ENCODE peak calls at places on chromosomes 16 and 17, in nine cellular contexts. One of them, this sample, is unnamed. For H3K36me3, the result is how much of the 10 kb centered on the place peaks cover.

GRCh38 chr16:1430214-1430758 is 592 bp upstream of the PERCC1 start:
- DNase-seq in IMR-90: no peak
- DNase-seq in mammary epithelial cell: no peak
- DNase-seq in fibroblast of lung: no peak
- DNase-seq in Karpas-422: no peak
- DNase-seq in mesendoderm: no peak
- DNase-seq in mesenchymal stem cell: no peak
- DNase-seq in neural progenitor cell: no peak
- DNase-seq in HCT116: no peak
- DNase-seq in this sample: no peak

GRCh38 chr17:35170968-35171771 is 23.0 kb downstream of the SLC35G3 start:
- DNase-seq in IMR-90: peak
- DNase-seq in mammary epithelial cell: peak
- DNase-seq in fibroblast of lung: no peak
- DNase-seq in Karpas-422: no peak
- DNase-seq in mesendoderm: no peak
- DNase-seq in mesenchymal stem cell: peak
- DNase-seq in neural progenitor cell: no peak
- DNase-seq in HCT116: no peak
- DNase-seq in this sample: peak

GRCh38 chr17:56821847-56822534 is 11.7 kb downstream of the C17orf67 start:
- DNase-seq in IMR-90: no peak
- DNase-seq in mammary epithelial cell: no peak
- DNase-seq in fibroblast of lung: no peak
- DNase-seq in Karpas-422: peak
- DNase-seq in mesendoderm: no peak
- DNase-seq in mesenchymal stem cell: no peak
- DNase-seq in neural progenitor cell: no peak
- DNase-seq in HCT116: no peak
- DNase-seq in this sample: no peak

GRCh38 chr16:51994597-51994996 is 552.3 kb downstream of the TOX3 start:
- DNase-seq in IMR-90: no peak
- DNase-seq in mammary epithelial cell: peak
- DNase-seq in fibroblast of lung: peak
- DNase-seq in Karpas-422: no peak
- DNase-seq in mesendoderm: no peak
- DNase-seq in mesenchymal stem cell: no peak
- DNase-seq in neural progenitor cell: no peak
- DNase-seq in HCT116: no peak
- DNase-seq in this sample: peak

GRCh38 chr17:40561871-40562611 is 3.2 kb downstream of the CCR7 start:
- DNase-seq in IMR-90: no peak
- DNase-seq in mammary epithelial cell: no peak
- DNase-seq in fibroblast of lung: no peak
- DNase-seq in Karpas-422: peak
- DNase-seq in mesendoderm: no peak
- DNase-seq in mesenchymal stem cell: no peak
- DNase-seq in neural progenitor cell: no peak
- DNase-seq in HCT116: no peak
- DNase-seq in this sample: no peak

GRCh38 chr17:20116683-20117309 is 107.6 kb downstream of the SPECC1 start:
- DNase-seq in IMR-90: peak
- DNase-seq in mammary epithelial cell: peak
- DNase-seq in fibroblast of lung: peak
- DNase-seq in Karpas-422: peak
- DNase-seq in mesendoderm: peak
- DNase-seq in mesenchymal stem cell: peak
- DNase-seq in neural progenitor cell: peak
- DNase-seq in HCT116: peak
- DNase-seq in this sample: peak

GRCh38 chr17:31480904-31481782 is 89.7 kb downstream of the RAB11FIP4 start:
- DNase-seq in IMR-90: no peak
- DNase-seq in mammary epithelial cell: no peak
- DNase-seq in fibroblast of lung: no peak
- DNase-seq in Karpas-422: no peak
- DNase-seq in mesendoderm: no peak
- DNase-seq in mesenchymal stem cell: no peak
- DNase-seq in neural progenitor cell: no peak
- DNase-seq in HCT116: no peak
- DNase-seq in this sample: no peak

GRCh38 chr17:77128895-77129567 is 11.7 kb upstream of the SEC14L1 start:
- DNase-seq in IMR-90: no peak
- DNase-seq in mammary epithelial cell: no peak
- DNase-seq in fibroblast of lung: no peak
- DNase-seq in Karpas-422: no peak
- DNase-seq in mesendoderm: no peak
- DNase-seq in mesenchymal stem cell: no peak
- DNase-seq in neural progenitor cell: no peak
- DNase-seq in HCT116: no peak
- DNase-seq in this sample: no peak

GRCh38 chr17:56832446-56832845 is 1.3 kb downstream of the C17orf67 start:
- DNase-seq in IMR-90: no peak
- DNase-seq in mammary epithelial cell: no peak
- DNase-seq in fibroblast of lung: no peak
- DNase-seq in Karpas-422: no peak
- DNase-seq in mesendoderm: peak
- DNase-seq in mesenchymal stem cell: peak
- DNase-seq in neural progenitor cell: no peak
- DNase-seq in HCT116: no peak
- DNase-seq in this sample: peak

GRCh38 chr17:73356561-73357170 is 44.9 kb upstream of the CDC42EP4 start:
- DNase-seq in IMR-90: no peak
- DNase-seq in mammary epithelial cell: no peak
- DNase-seq in fibroblast of lung: no peak
- DNase-seq in Karpas-422: no peak
- DNase-seq in mesendoderm: no peak
- DNase-seq in mesenchymal stem cell: no peak
- DNase-seq in neural progenitor cell: no peak
- DNase-seq in HCT116: no peak
- DNase-seq in this sample: no peak

GRCh38 chr17:73359255-73359816 is 47.5 kb upstream of the CDC42EP4 start:
- DNase-seq in IMR-90: no peak
- DNase-seq in mammary epithelial cell: no peak
- DNase-seq in fibroblast of lung: no peak
- DNase-seq in Karpas-422: no peak
- DNase-seq in mesendoderm: no peak
- DNase-seq in mesenchymal stem cell: no peak
- DNase-seq in neural progenitor cell: no peak
- DNase-seq in HCT116: no peak
- DNase-seq in this sample: no peak

GRCh38 chr17:73358668-73359067 is 46.9 kb upstream of the CDC42EP4 start:
- DNase-seq in IMR-90: no peak
- DNase-seq in mammary epithelial cell: no peak
- DNase-seq in fibroblast of lung: no peak
- DNase-seq in Karpas-422: no peak
- DNase-seq in mesendoderm: no peak
- DNase-seq in mesenchymal stem cell: no peak
- DNase-seq in neural progenitor cell: no peak
- DNase-seq in HCT116: no peak
- DNase-seq in this sample: no peak

GRCh38 chr17:73357318-73357717 is 45.5 kb upstream of the CDC42EP4 start:
- DNase-seq in IMR-90: no peak
- DNase-seq in mammary epithelial cell: no peak
- DNase-seq in fibroblast of lung: no peak
- DNase-seq in Karpas-422: no peak
- DNase-seq in mesendoderm: no peak
- DNase-seq in mesenchymal stem cell: no peak
- DNase-seq in neural progenitor cell: no peak
- DNase-seq in HCT116: no peak
- DNase-seq in this sample: no peak

DNA sequence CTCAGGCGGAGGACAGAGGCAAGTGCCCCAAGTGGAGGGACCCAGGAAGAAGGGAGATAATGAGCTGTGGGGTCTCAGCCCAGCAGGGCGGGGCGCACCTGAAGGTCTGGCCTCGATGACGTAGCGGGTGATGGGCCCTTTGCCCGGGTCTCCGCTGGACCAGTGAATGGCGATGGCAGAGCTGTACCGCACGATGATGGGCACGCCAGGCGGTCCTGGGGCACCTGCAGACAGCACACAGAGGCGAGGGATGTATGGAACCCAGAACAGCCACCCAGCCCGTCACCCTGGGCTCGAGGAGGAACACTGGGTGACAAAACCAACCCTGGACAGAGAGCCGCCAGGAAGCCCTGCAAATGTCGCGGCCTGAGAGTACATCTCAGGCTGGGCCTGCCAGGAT is 46.2 kb upstream of the CDC42EP4 start:
- DNase-seq in IMR-90: no peak
- DNase-seq in mammary epithelial cell: no peak
- DNase-seq in fibroblast of lung: no peak
- DNase-seq in Karpas-422: no peak
- DNase-seq in mesendoderm: no peak
- DNase-seq in mesenchymal stem cell: no peak
- DNase-seq in neural progenitor cell: no peak
- DNase-seq in HCT116: no peak
- DNase-seq in this sample: no peak
- H3K36me3 ChIP-seq in IMR-90: under half
- H3K36me3 ChIP-seq in mammary epithelial cell: under half
- H3K36me3 ChIP-seq in fibroblast of lung: under half
- H3K36me3 ChIP-seq in Karpas-422: under half
- H3K36me3 ChIP-seq in mesendoderm: under half
- H3K36me3 ChIP-seq in mesenchymal stem cell: under half
- H3K36me3 ChIP-seq in neural progenitor cell: under half
- H3K36me3 ChIP-seq in HCT116: under half
- H3K36me3 ChIP-seq in this sample: under half

DNA sequence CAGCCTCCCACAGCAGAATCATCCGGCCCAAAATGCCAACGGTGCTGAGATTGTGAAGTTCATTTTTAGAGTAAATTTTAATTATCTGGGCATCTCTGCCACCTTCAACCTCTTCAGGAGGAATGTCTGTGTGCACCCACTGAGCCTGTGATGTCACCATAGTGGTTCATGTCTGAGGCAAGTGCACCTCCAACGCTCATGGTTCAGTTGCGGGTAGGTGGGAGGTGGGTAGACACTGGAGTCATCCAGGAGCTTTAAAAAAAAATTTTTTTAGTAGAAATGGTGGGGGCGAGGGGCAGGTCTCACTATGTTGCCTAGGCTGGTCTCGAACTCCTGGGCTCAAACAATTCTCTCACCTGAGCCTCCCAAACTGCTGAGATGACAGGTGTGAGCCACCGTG is 1.9 kb downstream of the FLYWCH1 start:
- DNase-seq in IMR-90: no peak
- DNase-seq in mammary epithelial cell: no peak
- DNase-seq in fibroblast of lung: no peak
- DNase-seq in Karpas-422: peak
- DNase-seq in mesendoderm: no peak
- DNase-seq in mesenchymal stem cell: no peak
- DNase-seq in neural progenitor cell: no peak
- DNase-seq in HCT116: no peak
- DNase-seq in this sample: no peak
- H3K9ac ChIP-seq in IMR-90: peak
- H3K9ac ChIP-seq in mammary epithelial cell: no peak
- H3K9ac ChIP-seq in fibroblast of lung: no peak
- H3K9ac ChIP-seq in Karpas-422: no peak
- H3K9ac ChIP-seq in mesendoderm: no peak
- H3K9ac ChIP-seq in mesenchymal stem cell: peak
- H3K9ac ChIP-seq in neural progenitor cell: no peak
- H3K9ac ChIP-seq in HCT116: no peak
- H3K9ac ChIP-seq in this sample: no peak

GRCh38 chr17:63937920-63938319 is 5.8 kb upstream of the CD79B start:
- DNase-seq in IMR-90: no peak
- DNase-seq in mammary epithelial cell: no peak
- DNase-seq in fibroblast of lung: no peak
- DNase-seq in Karpas-422: no peak
- DNase-seq in mesendoderm: no peak
- DNase-seq in mesenchymal stem cell: no peak
- DNase-seq in neural progenitor cell: no peak
- DNase-seq in HCT116: no peak
- DNase-seq in this sample: no peak

GRCh38 chr17:63932721-63933120 is 590 bp upstream of the CD79B start:
- DNase-seq in IMR-90: no peak
- DNase-seq in mammary epithelial cell: no peak
- DNase-seq in fibroblast of lung: no peak
- DNase-seq in Karpas-422: peak
- DNase-seq in mesendoderm: no peak
- DNase-seq in mesenchymal stem cell: no peak
- DNase-seq in neural progenitor cell: no peak
- DNase-seq in HCT116: no peak
- DNase-seq in this sample: no peak

GRCh38 chr17:63937319-63937718 is 5.2 kb upstream of the CD79B start:
- DNase-seq in IMR-90: no peak
- DNase-seq in mammary epithelial cell: no peak
- DNase-seq in fibroblast of lung: no peak
- DNase-seq in Karpas-422: no peak
- DNase-seq in mesendoderm: no peak
- DNase-seq in mesenchymal stem cell: no peak
- DNase-seq in neural progenitor cell: no peak
- DNase-seq in HCT116: no peak
- DNase-seq in this sample: no peak

GRCh38 chr17:63932008-63932561 is at the start of gene CD79B:
- DNase-seq in IMR-90: no peak
- DNase-seq in mammary epithelial cell: no peak
- DNase-seq in fibroblast of lung: no peak
- DNase-seq in Karpas-422: peak
- DNase-seq in mesendoderm: no peak
- DNase-seq in mesenchymal stem cell: no peak
- DNase-seq in neural progenitor cell: no peak
- DNase-seq in HCT116: no peak
- DNase-seq in this sample: no peak

DNA sequence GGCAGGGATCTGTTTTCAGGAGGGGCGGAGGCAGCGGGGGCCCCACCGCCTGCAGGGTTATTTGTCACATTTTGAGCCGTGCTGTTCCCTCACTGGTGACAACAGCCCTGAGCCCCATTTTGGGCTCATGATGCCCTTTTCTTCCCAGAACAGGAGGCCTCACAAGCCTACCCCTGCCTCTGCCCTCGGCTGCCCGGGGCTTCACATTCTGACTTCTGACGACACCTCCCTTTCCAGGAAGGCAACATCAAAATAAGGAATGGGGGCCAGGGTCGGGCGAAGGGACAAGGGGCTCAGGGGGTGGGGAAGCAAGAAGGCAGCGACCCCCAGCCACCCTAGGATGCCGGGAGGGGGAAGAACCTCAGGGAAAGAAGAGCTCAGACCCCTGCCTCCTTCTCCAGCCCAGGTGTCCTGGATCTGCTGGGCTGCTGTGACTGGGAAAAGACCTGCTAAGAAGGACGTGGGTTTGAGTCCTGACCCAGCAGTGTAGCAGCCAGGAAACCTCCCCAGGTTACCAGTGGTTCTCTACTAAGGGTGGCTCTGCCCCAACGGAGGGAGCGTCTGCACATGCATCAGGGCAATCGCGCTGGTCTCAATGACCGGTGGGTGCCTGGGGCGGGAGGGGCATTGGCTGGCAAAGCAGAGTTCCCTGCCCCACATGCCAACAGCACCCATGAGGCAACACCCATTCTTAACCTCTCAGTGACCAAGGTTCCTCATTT is 2.4 kb upstream of the CD79B start:
- DNase-seq in IMR-90: no peak
- DNase-seq in mammary epithelial cell: no peak
- DNase-seq in fibroblast of lung: no peak
- DNase-seq in Karpas-422: no peak
- DNase-seq in mesendoderm: no peak
- DNase-seq in mesenchymal stem cell: no peak
- DNase-seq in neural progenitor cell: no peak
- DNase-seq in HCT116: no peak
- DNase-seq in this sample: no peak
- H3K4me2 ChIP-seq in IMR-90: no peak
- H3K4me2 ChIP-seq in mammary epithelial cell: no peak
- H3K4me2 ChIP-seq in fibroblast of lung: no peak
- H3K4me2 ChIP-seq in Karpas-422: peak
- H3K4me2 ChIP-seq in mesendoderm: no peak
- H3K4me2 ChIP-seq in mesenchymal stem cell: no peak
- H3K4me2 ChIP-seq in neural progenitor cell: no peak
- H3K4me2 ChIP-seq in HCT116: no peak
- H3K4me2 ChIP-seq in this sample: no peak

GRCh38 chr17:50354198-50354597 is 8.3 kb downstream of the XYLT2 start:
- DNase-seq in IMR-90: no peak
- DNase-seq in mammary epithelial cell: no peak
- DNase-seq in fibroblast of lung: no peak
- DNase-seq in Karpas-422: no peak
- DNase-seq in mesendoderm: no peak
- DNase-seq in mesenchymal stem cell: no peak
- DNase-seq in neural progenitor cell: no peak
- DNase-seq in HCT116: no peak
- DNase-seq in this sample: no peak
- H3K36me3 ChIP-seq in IMR-90: half or more
- H3K36me3 ChIP-seq in mammary epithelial cell: under half
- H3K36me3 ChIP-seq in fibroblast of lung: under half
- H3K36me3 ChIP-seq in Karpas-422: under half
- H3K36me3 ChIP-seq in mesendoderm: under half
- H3K36me3 ChIP-seq in mesenchymal stem cell: half or more
- H3K36me3 ChIP-seq in neural progenitor cell: under half
- H3K36me3 ChIP-seq in HCT116: half or more
- H3K36me3 ChIP-seq in this sample: under half

This sample was measured in PC-3.